ENCODE peak calls at places on chromosomes 2 and 18, in seven cellular contexts. T is GM19239; W is fibroblast of lung; R is iris pigment epithelial cell; I is RPMI8226; O is activated CD8-positive, alpha-beta memory T cell treated with anti-CD3 and anti-CD28 coated beads, Interleukin-2, amount 50 U/mL, for 4 hours; B is activated gamma-delta T cell treated with Interleukin-2 at 50 U/mL for 16 hours. M is an unnamed sample.

GRCh38 chr18:2692508-2692907 is 37.0 kb downstream of the SMCHD1 start:
- DNase-seq in T (no peak), W (no peak), R (no peak), I (no peak), O (no peak), B (no peak), M (no peak)

GRCh38 chr2:85804583-85804982 is 50.8 kb downstream of the ATOH8 start:
- DNase-seq in T (peak; percentile 50), W (no peak), R (no peak), I (peak; percentile 34), O (no peak), B (peak; percentile 23), M (no peak)

GRCh38 chr2:64615844-64616536 is 37.7 kb downstream of the SERTAD2 start:
- DNase-seq in T (no peak), W (no peak), R (no peak), I (no peak), O (no peak), B (no peak), M (no peak)

GRCh38 chr2:168849610-168850009 is 40.6 kb downstream of the SPC25 start:
- DNase-seq in T (no peak), W (peak; percentile 47), R (peak; percentile 58), I (peak; percentile 90), O (no peak), B (no peak), M (no peak)

GRCh38 chr2:54471221-54471711 is 15.1 kb downstream of the SPTBN1 start:
- DNase-seq in T (no peak), W (peak; percentile 65), R (peak; percentile 75), I (no peak), O (no peak), B (no peak), M (peak; percentile 39)

GRCh38 chr2:24228470-24228869 is 53.6 kb downstream of the FAM228A start:
- DNase-seq in T (no peak), W (peak; percentile 46), R (peak; percentile 20), I (peak; percentile 28), O (no peak), B (no peak), M (no peak)

GRCh38 chr2:44569397-44569970 is 207.7 kb downstream of the CAMKMT start:
- DNase-seq in T (no peak), W (no peak), R (no peak), I (no peak), O (no peak), B (no peak), M (no peak)

GRCh38 chr2:48685126-48685525 is 67.5 kb downstream of the GTF2A1L start:
- DNase-seq in T (no peak), W (no peak), R (no peak), I (no peak), O (no peak), B (no peak), M (no peak)

GRCh38 chr18:34661464-34662087 is 48.5 kb upstream of the DTNA start:
- DNase-seq in T (peak; percentile 20), W (peak; percentile 65), R (peak; percentile 36), I (peak; percentile 63), O (no peak), B (no peak), M (peak; percentile 42)

GRCh38 chr2:125456851-125457250 is 1199.1 kb upstream of the GYPC start:
- DNase-seq in T (no peak), W (peak; percentile 9), R (no peak), I (no peak), O (no peak), B (no peak), M (no peak)

GRCh38 chr2:80326214-80326613 is 21.7 kb upstream of the LRRTM1 start:
- DNase-seq in T (no peak), W (peak; percentile 47), R (peak; percentile 38), I (peak; percentile 12), O (no peak), B (no peak), M (peak; percentile 15)

GRCh38 chr2:113175101-113175628 is 1.4 kb downstream of the PSD4 start:
- DNase-seq in T (peak; percentile 86), W (no peak), R (no peak), I (peak; percentile 42), O (peak; percentile 52), B (peak; percentile 80), M (peak; percentile 91)